ENCODE peak calls at places on chromosomes 12 and 14, in six cellular contexts. R, Q, H, U, J and B are unnamed samples. For H3K9me3, the result is how much of the 10 kb centered on the place peaks cover.

GRCh38 chr12:106304001-106304421 is 1.5 kb downstream of the TCP11L2 start:
- DNase-seq in R (no peak), Q (no peak), H (no peak), U (no peak), J (no peak), B (peak)

GRCh38 chr12:7834701-7835100 is 38.0 kb downstream of the SLC2A14 start:
- DNase-seq in R (no peak), Q (no peak), H (no peak), U (no peak), J (no peak), B (no peak)

GRCh38 chr14:100950024-100950423 is 46.5 kb upstream of the RTL1 start:
- DNase-seq in R (no peak), Q (no peak), H (no peak), U (no peak), J (no peak), B (no peak)

GRCh38 chr14:83779266-83779665 is 1750.7 kb upstream of the FLRT2 start:
- DNase-seq in R (no peak), Q (no peak), H (no peak), U (no peak), J (no peak), B (no peak)

GRCh38 chr12:49244161-49244560 is 20.7 kb upstream of the TUBA1C start:
- DNase-seq in R (no peak), Q (no peak), H (no peak), U (no peak), J (no peak), B (no peak)

GRCh38 chr12:96094201-96094600 is 58.8 kb upstream of the LTA4H start:
- DNase-seq in R (no peak), Q (no peak), H (peak), U (no peak), J (no peak), B (no peak)

GRCh38 chr12:117685115-117685926 is 283.5 kb downstream of the KSR2 start:
- DNase-seq in R (peak), Q (no peak), H (peak), U (peak), J (no peak), B (peak)

GRCh38 chr14:102857444-102857843 is 65.0 kb upstream of the AMN start:
- DNase-seq in R (no peak), Q (no peak), H (no peak), U (no peak), J (no peak), B (no peak)

GRCh38 chr12:22529281-22530060 is 14.9 kb downstream of the C2CD5 start:
- DNase-seq in R (no peak), Q (no peak), H (peak), U (no peak), J (no peak), B (no peak)

GRCh38 chr14:68295316-68295816 is 475.8 kb downstream of the RAD51B start:
- DNase-seq in R (no peak), Q (peak), H (no peak), U (peak), J (no peak), B (peak)

GRCh38 chr12:27334052-27334720 is 1.6 kb downstream of the BMAL2 start:
- DNase-seq in R (no peak), Q (no peak), H (no peak), U (no peak), J (no peak), B (no peak)

GRCh38 chr12:131065279-131065678 is 111.6 kb downstream of the ADGRD1 start:
- DNase-seq in R (peak), Q (peak), H (no peak), U (peak), J (no peak), B (no peak)

GRCh38 chr12:19575307-19576243 is 136.3 kb downstream of the AEBP2 start:
- DNase-seq in R (no peak), Q (no peak), H (peak), U (peak), J (no peak), B (peak)

GRCh38 chr14:95273041-95273978 is 46.4 kb downstream of the CLMN start:
- DNase-seq in R (no peak), Q (no peak), H (no peak), U (no peak), J (no peak), B (no peak)

GRCh38 chr12:44314007-44314500 is 478.2 kb downstream of the TMEM117 start:
- DNase-seq in R (no peak), Q (no peak), H (no peak), U (no peak), J (no peak), B (no peak)

GRCh38 chr14:54366726-54367707 is 29.8 kb upstream of the CDKN3 start:
- DNase-seq in R (no peak), Q (no peak), H (peak), U (no peak), J (no peak), B (peak)

GRCh38 chr14:98899441-98899840 is 372.6 kb downstream of the BCL11B start:
- DNase-seq in R (no peak), Q (no peak), H (no peak), U (no peak), J (no peak), B (no peak)

GRCh38 chr14:31270196-31270772 is 62.7 kb upstream of the HECTD1 start:
- DNase-seq in R (no peak), Q (no peak), H (peak), U (no peak), J (no peak), B (peak)

GRCh38 chr12:124452576-124453391 is 114.6 kb downstream of the NCOR2 start:
- DNase-seq in R (no peak), Q (no peak), H (no peak), U (no peak), J (peak), B (no peak)

GRCh38 chr12:23399402-23399933 is 550.0 kb downstream of the SOX5 start:
- DNase-seq in R (no peak), Q (no peak), H (no peak), U (no peak), J (no peak), B (no peak)

GRCh38 chr14:54808326-54809161 is 94.1 kb downstream of the GCH1 start:
- DNase-seq in R (no peak), Q (no peak), H (no peak), U (no peak), J (no peak), B (no peak)

GRCh38 chr14:54329082-54329695 is 67.6 kb upstream of the CDKN3 start:
- DNase-seq in R (peak), Q (peak), H (peak), U (peak), J (no peak), B (peak)

GRCh38 chr14:90983560-90983959 is 76.9 kb downstream of the RPS6KA5 start:
- DNase-seq in R (no peak), Q (no peak), H (no peak), U (no peak), J (no peak), B (no peak)

GRCh38 chr12:92065664-92066063 is 80.0 kb downstream of the BTG1 start:
- DNase-seq in R (no peak), Q (no peak), H (no peak), U (no peak), J (no peak), B (no peak)

GRCh38 chr14:78933948-78934524 is 763.9 kb downstream of the NRXN3 start:
- DNase-seq in R (no peak), Q (no peak), H (peak), U (no peak), J (no peak), B (no peak)

GRCh38 chr14:99809864-99810854 is 16.9 kb downstream of the EML1 start:
- DNase-seq in R (peak), Q (no peak), H (no peak), U (peak), J (peak), B (peak)

GRCh38 chr14:93032301-93032929 is 83.3 kb downstream of the ITPK1 start:
- DNase-seq in R (no peak), Q (no peak), H (peak), U (no peak), J (no peak), B (no peak)

GRCh38 chr12:45729233-45730115 is at the start of gene ARID2:
- DNase-seq in R (peak), Q (peak), H (peak), U (peak), J (peak), B (peak)

GRCh38 chr12:82857276-82857675 is 170.6 kb downstream of the TMTC2 start:
- DNase-seq in R (no peak), Q (no peak), H (no peak), U (no peak), J (no peak), B (no peak)

GRCh38 chr12:126588586-126589249 is 1523.5 kb downstream of the AACS start:
- DNase-seq in R (no peak), Q (no peak), H (no peak), U (no peak), J (no peak), B (no peak)

GRCh38 chr12:15662983-15663659 is 126.1 kb downstream of the EPS8 start:
- DNase-seq in R (no peak), Q (no peak), H (peak), U (no peak), J (no peak), B (no peak)

GRCh38 chr12:50074936-50075807 is 10.0 kb upstream of the SMARCD1 start:
- DNase-seq in R (peak), Q (peak), H (peak), U (peak), J (no peak), B (peak)

GRCh38 chr14:56176530-56176929 is 58.3 kb downstream of the PELI2 start:
- DNase-seq in R (no peak), Q (no peak), H (no peak), U (no peak), J (no peak), B (no peak)

GRCh38 chr14:54683882-54684794 is 117.2 kb downstream of the SAMD4A start:
- DNase-seq in R (no peak), Q (peak), H (no peak), U (peak), J (peak), B (peak)

GRCh38 chr14:97532052-97532451 is 734.9 kb downstream of the VRK1 start:
- DNase-seq in R (no peak), Q (no peak), H (no peak), U (no peak), J (no peak), B (no peak)

GRCh38 chr14:97539389-97539786 is 742.2 kb downstream of the VRK1 start:
- DNase-seq in R (no peak), Q (no peak), H (no peak), U (no peak), J (no peak), B (no peak)

GRCh38 chr14:97539884-97540283 is 742.7 kb downstream of the VRK1 start:
- DNase-seq in R (no peak), Q (no peak), H (no peak), U (no peak), J (no peak), B (no peak)

GRCh38 chr14:97538749-97539388 is 741.7 kb downstream of the VRK1 start:
- DNase-seq in R (no peak), Q (no peak), H (no peak), U (no peak), J (no peak), B (no peak)

GRCh38 chr14:97536421-97536820 is 739.2 kb downstream of the VRK1 start:
- DNase-seq in R (no peak), Q (no peak), H (no peak), U (no peak), J (no peak), B (no peak)
- H3K9me3 ChIP-seq in R (under half), Q (under half), H (under half), U (under half), J (under half), B (under half)

GRCh38 chr12:109833307-109834189 is at the start of gene TRPV4:
- DNase-seq in R (no peak), Q (peak), H (no peak), U (no peak), J (peak), B (peak)
- TF ChIP-seq POLR2A in R (no peak), Q (no peak), H (no peak), U (no peak), J (no peak), B (no peak)

GRCh38 chr12:103850429-103850828 is 9.4 kb upstream of the NT5DC3 start:
- DNase-seq in R (no peak), Q (no peak), H (no peak), U (no peak), J (no peak), B (no peak)
- H3K27ac ChIP-seq in R (no peak), Q (no peak), H (peak), U (peak), J (no peak), B (no peak)

DNA sequence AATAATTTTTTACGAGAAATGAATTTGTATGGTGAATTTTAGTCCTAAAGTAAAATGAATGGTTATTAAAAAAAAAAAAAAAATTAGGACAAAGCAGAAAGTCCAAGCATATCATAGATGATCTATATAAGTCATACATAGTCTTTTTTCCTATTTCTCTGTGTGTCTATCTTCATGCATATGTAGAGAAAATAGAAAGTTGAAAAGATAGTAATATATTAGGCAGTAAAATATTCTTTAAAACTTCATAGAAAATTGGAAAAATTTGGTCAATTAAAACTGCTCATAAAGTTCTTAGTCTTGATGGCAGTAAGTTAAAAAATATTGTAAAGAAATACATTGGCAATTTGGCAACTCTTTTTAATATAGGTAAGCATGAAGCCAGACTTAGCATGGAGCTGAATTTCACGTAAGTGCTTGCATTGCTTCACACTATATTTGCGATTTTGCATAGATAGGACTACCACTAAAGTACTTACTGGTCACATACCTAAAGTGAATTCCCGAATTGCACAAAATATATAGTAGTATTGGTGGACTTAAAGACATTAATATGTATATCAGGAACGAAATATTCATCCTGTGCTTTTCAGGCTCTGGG is 303.8 kb downstream of the IPO8 start:
- DNase-seq in R (no peak), Q (no peak), H (no peak), U (no peak), J (no peak), B (no peak)
- H3K9me3 ChIP-seq in R (under half), Q (under half), H (under half), U (under half), J (under half), B (under half)

DNA sequence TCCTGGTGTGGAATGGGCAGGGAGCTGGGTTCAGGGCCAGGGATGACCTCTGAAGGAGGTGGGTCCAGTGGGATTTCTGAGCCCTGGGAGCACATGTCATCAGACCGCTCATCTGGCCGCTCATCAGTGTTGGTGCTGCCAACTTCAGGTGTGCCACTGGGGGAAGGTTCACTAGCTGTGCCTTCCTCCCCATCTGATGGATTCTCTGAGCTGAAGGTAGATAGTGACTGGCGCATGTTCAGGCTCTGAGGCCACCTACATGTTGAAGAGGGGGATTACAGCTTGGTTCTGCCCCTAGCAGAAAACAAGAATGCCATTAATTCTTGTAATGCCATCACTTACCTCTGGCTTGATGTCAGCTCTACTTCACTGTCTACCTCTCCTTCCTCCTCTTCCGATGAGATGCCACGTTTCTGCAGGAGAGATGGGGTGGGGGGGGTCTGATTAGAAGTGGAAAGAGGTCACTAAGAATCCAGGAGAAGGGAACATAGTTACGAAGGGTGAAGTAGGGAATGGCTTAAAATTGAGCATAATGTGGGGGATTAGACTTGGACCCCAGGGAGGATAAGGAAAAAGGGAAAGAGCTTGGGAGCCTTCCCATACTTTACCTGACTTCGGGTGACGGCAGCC is 17.2 kb downstream of the MAP3K12 start:
- DNase-seq in R (no peak), Q (no peak), H (peak), U (no peak), J (no peak), B (no peak)
- TF ChIP-seq POLR2A in R (no peak), Q (no peak), H (no peak), U (no peak), J (no peak), B (no peak)

DNA sequence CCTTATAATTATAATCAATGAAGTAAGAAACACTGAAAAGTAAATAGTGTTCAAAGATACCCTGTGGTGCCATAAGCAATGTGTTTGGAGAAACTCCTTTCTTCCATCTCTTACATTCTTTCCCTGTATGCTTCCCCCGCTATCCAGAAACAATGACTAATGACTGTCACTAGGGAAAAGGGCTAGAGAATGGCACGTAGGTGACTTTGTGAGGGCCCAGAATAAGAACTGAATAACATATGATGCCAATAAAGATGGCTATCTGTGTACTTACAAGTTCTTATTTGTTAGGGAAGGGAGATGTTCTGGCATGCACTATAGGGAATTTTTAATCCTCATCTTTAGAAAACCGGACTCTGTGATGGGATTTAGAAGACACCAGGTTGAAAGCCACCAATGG is 4.7 kb upstream of the KRT7 start:
- DNase-seq in R (no peak), Q (no peak), H (no peak), U (no peak), J (no peak), B (no peak)
- H3K27ac ChIP-seq in R (no peak), Q (no peak), H (peak), U (no peak), J (no peak), B (no peak)

GRCh38 chr14:77924392-77924948 is 124.6 kb downstream of the ADCK1 start:
- DNase-seq in R (no peak), Q (no peak), H (no peak), U (no peak), J (no peak), B (no peak)
- H3K9me3 ChIP-seq in R (under half), Q (under half), H (under half), U (under half), J (under half), B (under half)

DNA sequence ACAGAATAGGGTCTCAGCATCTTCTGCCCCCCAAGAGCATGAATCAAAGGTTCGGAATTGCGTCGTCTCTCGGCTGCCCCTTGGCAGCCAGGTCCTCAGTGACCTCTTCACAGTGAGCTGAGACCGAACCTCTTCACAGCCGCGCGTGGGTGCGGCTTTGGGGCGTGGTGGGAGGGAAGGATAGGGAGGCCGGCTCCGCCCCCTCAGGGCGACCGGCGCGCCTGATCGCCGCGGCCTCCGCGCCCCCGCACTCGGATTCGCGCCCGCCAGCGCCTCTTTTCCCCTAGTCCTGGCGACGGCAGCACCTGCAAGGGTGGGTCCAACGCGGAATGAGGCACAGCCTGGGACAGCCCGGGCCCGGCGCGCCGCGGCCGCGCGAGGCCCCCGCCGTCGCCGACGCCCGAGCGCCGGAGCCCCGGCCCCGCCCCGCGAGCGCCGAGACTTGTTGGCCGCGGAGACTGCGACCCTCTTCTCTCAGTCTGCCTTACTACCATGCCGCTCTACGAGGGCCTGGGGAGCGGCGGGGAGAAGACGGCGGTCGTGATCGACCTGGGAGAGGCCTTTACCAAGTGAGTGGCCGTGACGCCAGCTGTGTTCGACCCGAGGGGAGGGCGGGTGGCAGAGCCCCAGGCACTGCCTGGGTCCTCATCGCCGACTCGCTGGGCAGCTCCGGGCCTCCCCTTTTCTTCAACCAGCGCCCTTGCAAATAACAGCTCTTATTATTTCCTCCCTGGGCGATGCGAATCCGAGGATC is at the start of gene ACTR10:
- DNase-seq in R (peak), Q (peak), H (peak), U (peak), J (peak), B (peak)
- TF ChIP-seq POLR2A in R (peak), Q (peak), H (peak), U (peak), J (peak), B (peak)

DNA sequence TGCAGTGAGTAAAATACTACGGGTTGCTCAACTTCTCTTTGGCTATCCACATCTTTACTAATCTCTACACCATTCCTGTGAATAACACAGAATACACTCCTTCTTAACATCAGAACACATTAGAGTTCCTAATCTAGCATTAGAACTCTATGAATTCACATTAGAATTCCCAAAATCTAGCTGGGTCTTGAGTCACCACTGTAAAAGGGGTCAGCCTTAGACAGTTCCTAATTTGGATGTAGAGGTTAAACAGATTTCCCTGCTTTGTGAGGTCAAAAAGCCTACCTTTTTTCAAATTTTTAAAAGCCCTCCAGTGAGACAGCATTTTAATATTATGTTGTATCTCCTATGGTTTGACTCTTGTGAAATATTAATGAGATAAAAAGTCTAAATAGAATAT is 7.4 kb downstream of the HNRNPC start:
- DNase-seq in R (no peak), Q (no peak), H (no peak), U (no peak), J (no peak), B (no peak)
- H3K27ac ChIP-seq in R (no peak), Q (no peak), H (no peak), U (no peak), J (no peak), B (no peak)

DNA sequence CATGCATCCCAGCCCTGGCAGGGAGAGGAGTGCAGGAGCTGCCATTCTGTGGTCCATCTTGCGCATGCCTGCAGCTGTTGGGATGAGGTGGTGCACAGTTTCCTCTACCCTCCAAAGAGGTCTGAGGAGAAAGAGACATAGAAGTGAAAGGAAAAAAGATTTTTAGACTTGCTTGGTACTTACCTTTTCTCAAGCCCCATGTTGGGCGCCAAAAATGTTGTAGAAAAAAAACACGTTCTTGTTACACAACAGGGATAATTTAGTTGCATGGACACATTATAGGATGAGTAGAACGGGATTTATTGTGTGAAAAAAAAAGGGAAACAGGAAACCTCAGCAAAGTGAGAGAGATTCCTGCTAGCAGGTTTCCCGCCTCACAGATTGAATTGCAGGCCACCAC is 244.4 kb upstream of the GARIN2 start:
- DNase-seq in R (no peak), Q (no peak), H (peak), U (no peak), J (no peak), B (peak)
- H3K9me3 ChIP-seq in R (under half), Q (under half), H (half or more), U (half or more), J (under half), B (under half)